ENCODE peak calls at places on chromosomes 4 and X, in five cellular contexts. S is activated CD8-positive, alpha-beta memory T cell treated with anti-CD3 and anti-CD28 coated beads for 48 hours; N is neuronal stem cell; V is adipocyte; Z is tibial artery. J is an unnamed sample.

GRCh38 chr4:163866728-163867313 is 372.3 kb downstream of the TMA16 start:
- DNase-seq in S (no peak), N (no peak), V (no peak), Z (no peak), J (no peak)

GRCh38 chr4:159606835-159607234 is 504.0 kb downstream of the RAPGEF2 start:
- DNase-seq in S (no peak), N (no peak), V (no peak), Z (no peak), J (peak; percentile 17)

GRCh38 chrX:13903405-13903804 is 86.5 kb upstream of the GPM6B start:
- DNase-seq in S (no peak), N (no peak), V (no peak), Z (no peak), J (peak; percentile 70)

GRCh38 chrX:153628665-153629064 is 18.3 kb upstream of the DUSP9 start:
- DNase-seq in S (no peak), N (no peak), V (no peak), Z (no peak), J (no peak)

GRCh38 chr4:86967798-86968197 is 33.0 kb downstream of the AFF1 start:
- DNase-seq in S (no peak), N (no peak), V (peak; percentile 40), Z (no peak), J (no peak)

GRCh38 chr4:176302283-176303275 is 17.2 kb upstream of the SPCS3 start:
- DNase-seq in S (no peak), N (no peak), V (peak; percentile 80), Z (no peak), J (no peak)

GRCh38 chrX:123990602-123991001 is 29.1 kb downstream of the STAG2 start:
- DNase-seq in S (no peak), N (no peak), V (no peak), Z (no peak), J (no peak)

GRCh38 chrX:129723511-129723910 is 15.3 kb upstream of the XPNPEP2 start:
- DNase-seq in S (no peak), N (no peak), V (no peak), Z (no peak), J (no peak)

GRCh38 chrX:14956813-14957212 is 83.6 kb downstream of the MOSPD2 start:
- DNase-seq in S (no peak), N (no peak), V (no peak), Z (no peak), J (no peak)

GRCh38 chr4:154473497-154473896 is 18.1 kb downstream of the DCHS2 start:
- DNase-seq in S (no peak), N (no peak), V (no peak), Z (no peak), J (no peak)

GRCh38 chr4:185127021-185127925 is 15.8 kb upstream of the SLC25A4 start:
- DNase-seq in S (no peak), N (no peak), V (peak; percentile 42), Z (no peak), J (peak; percentile 45)

GRCh38 chr4:30720021-30720655 is at the start of gene PCDH7:
- DNase-seq in S (no peak), N (peak; percentile 54), V (peak; percentile 82), Z (peak; percentile 70), J (peak; percentile 49)

GRCh38 chr4:81510643-81511189 is 39.0 kb upstream of the RASGEF1B start:
- DNase-seq in S (no peak), N (no peak), V (no peak), Z (no peak), J (no peak)

GRCh38 chr4:119707336-119707735 is 78.7 kb upstream of the PDE5A start:
- DNase-seq in S (no peak), N (no peak), V (no peak), Z (no peak), J (no peak)

J was measured in cardiac muscle cell.